ENCODE peak calls at places on chromosomes 7 and 10, in four cellular contexts. K is gastrocnemius medialis, B is choroid plexus epithelial cell, P is astrocyte of the spinal cord. S is an unnamed sample.

GRCh38 chr7:106166651-106167342 is 54.7 kb upstream of the SYPL1 start:
- DNase-seq in K (no peak), B (peak; percentile 92), P (peak; percentile 78), S (no peak)

GRCh38 chr7:116142850-116143249 is 67.5 kb upstream of the TES start:
- DNase-seq in K (no peak), B (no peak), P (no peak), S (no peak)

GRCh38 chr7:79876769-79877362 is 257.8 kb upstream of the GNAI1 start:
- DNase-seq in K (no peak), B (peak; percentile 98), P (peak; percentile 92), S (no peak)

GRCh38 chr10:51035344-51035743 is 38.9 kb upstream of the PRKG1 start:
- DNase-seq in K (no peak), B (no peak), P (no peak), S (no peak)

GRCh38 chr7:66815976-66816375 is 75.4 kb downstream of the RABGEF1 start:
- DNase-seq in K (no peak), B (no peak), P (no peak), S (peak; percentile 74)

GRCh38 chr10:36608251-36608650 is 517.1 kb upstream of the ANKRD30A start:
- DNase-seq in K (no peak), B (peak; percentile 70), P (peak; percentile 73), S (no peak)

GRCh38 chr7:122298618-122299017 is 5.9 kb downstream of the FEZF1 start:
- DNase-seq in K (no peak), B (no peak), P (no peak), S (no peak)

GRCh38 chr10:18144928-18145327 is 4.7 kb downstream of the CACNB2 start:
- DNase-seq in K (no peak), B (peak; percentile 60), P (no peak), S (no peak)

GRCh38 chr10:57891201-57892006 is 376.3 kb downstream of the IPMK start:
- DNase-seq in K (no peak), B (no peak), P (no peak), S (no peak)

GRCh38 chr7:146090023-146090645 is 26.5 kb upstream of the CNTNAP2 start:
- DNase-seq in K (no peak), B (peak; percentile 74), P (peak; percentile 23), S (no peak)

GRCh38 chr7:45580053-45580872 is 6.1 kb downstream of the ADCY1 start:
- DNase-seq in K (no peak), B (peak; percentile 9), P (no peak), S (no peak)

GRCh38 chr7:158595068-158595467 is 7.4 kb upstream of the PTPRN2 start:
- DNase-seq in K (no peak), B (peak; percentile 18), P (no peak), S (no peak)

GRCh38 chr10:124588736-124589451 is 127.3 kb downstream of the LHPP start:
- DNase-seq in K (peak; percentile 82), B (peak; percentile 16), P (no peak), S (no peak)

GRCh38 chr7:77837275-77837674 is 38.7 kb downstream of the PHTF2 start:
- DNase-seq in K (no peak), B (no peak), P (no peak), S (no peak)

GRCh38 chr10:106216085-106216484 is 948.4 kb downstream of the SORCS1 start:
- DNase-seq in K (no peak), B (no peak), P (no peak), S (no peak)

GRCh38 chr10:21417172-21417712 is 108.2 kb downstream of the SKIDA1 start:
- DNase-seq in K (no peak), B (no peak), P (no peak), S (peak; percentile 53)

GRCh38 chr7:103100348-103100747 is 25.4 kb downstream of the ARMC10 start:
- DNase-seq in K (no peak), B (no peak), P (no peak), S (no peak)

GRCh38 chr7:116232920-116233319 is 22.6 kb downstream of the TES start:
- DNase-seq in K (no peak), B (no peak), P (no peak), S (no peak)

GRCh38 chr10:5589963-5590511 is 65.3 kb downstream of the CALML3 start:
- DNase-seq in K (no peak), B (peak; percentile 58), P (peak; percentile 77), S (no peak)

GRCh38 chr7:91034459-91035368 is 229.5 kb upstream of the FZD1 start:
- DNase-seq in K (peak; percentile 34), B (peak; percentile 78), P (peak; percentile 68), S (no peak)

GRCh38 chr10:115117301-115117700 is 24.1 kb downstream of the ATRNL1 start:
- DNase-seq in K (no peak), B (no peak), P (no peak), S (no peak)

GRCh38 chr10:47090903-47091302 is 179.7 kb downstream of the PTPN20 start:
- DNase-seq in K (no peak), B (peak; percentile 53), P (peak; percentile 13), S (peak; percentile 29)

GRCh38 chr10:122655524-122656307 is 43.9 kb downstream of the C10orf120 start:
- DNase-seq in K (no peak), B (no peak), P (no peak), S (peak; percentile 73)

GRCh38 chr10:131560166-131560565 is 248.6 kb upstream of the TCERG1L start:
- DNase-seq in K (no peak), B (no peak), P (no peak), S (no peak)

GRCh38 chr10:50625663-50626062 is 1.9 kb upstream of the SGMS1 start:
- DNase-seq in K (no peak), B (peak; percentile 43), P (peak; percentile 18), S (no peak)

GRCh38 chr10:6030940-6031339 is 31.2 kb downstream of the IL2RA start:
- DNase-seq in K (no peak), B (no peak), P (no peak), S (no peak)

GRCh38 chr10:61617586-61617985 is 45.1 kb upstream of the CABCOCO1 start:
- DNase-seq in K (no peak), B (no peak), P (no peak), S (no peak)

GRCh38 chr7:45686441-45687184 is 112.4 kb downstream of the ADCY1 start:
- DNase-seq in K (no peak), B (no peak), P (no peak), S (peak; percentile 7)

GRCh38 chr7:30743371-30744074 is 8.4 kb upstream of the INMT start:
- DNase-seq in K (no peak), B (peak; percentile 75), P (no peak), S (no peak)

GRCh38 chr7:98266840-98267239 is 14.6 kb upstream of the BRI3 start:
- DNase-seq in K (no peak), B (peak; percentile 45), P (peak; percentile 23), S (no peak)

GRCh38 chr10:16828731-16829175 is 11.5 kb upstream of the RSU1 start:
- DNase-seq in K (no peak), B (peak; percentile 81), P (peak; percentile 87), S (no peak)

GRCh38 chr10:62992145-62992721 is 140.9 kb upstream of the NRBF2 start:
- DNase-seq in K (no peak), B (peak; percentile 19), P (peak; percentile 48), S (peak; percentile 30)

GRCh38 chr7:17422966-17423365 is 124.5 kb downstream of the AHR start:
- DNase-seq in K (no peak), B (peak; percentile 35), P (peak; percentile 83), S (no peak)
- H3K4me3 ChIP-seq in K (no peak overlapping the region), B (no peak overlapping the region), P (no peak overlapping the region), S (no peak overlapping the region)

GRCh38 chr10:8331896-8332729 is 277.6 kb downstream of the GATA3 start:
- DNase-seq in K (peak; percentile 15), B (peak; percentile 33), P (peak; percentile 79), S (peak; percentile 36)
- H3K4me3 ChIP-seq in K (peak overlapping the region; percentile 10), B (no peak overlapping the region), P (peak overlapping the region; percentile 22), S (no peak overlapping the region)

GRCh38 chr10:78782441-78782840 is 286.3 kb upstream of the ZMIZ1 start:
- DNase-seq in K (no peak), B (no peak), P (no peak), S (peak; percentile 76)
- H3K4me3 ChIP-seq in K (no peak overlapping the region), B (no peak overlapping the region), P (no peak overlapping the region), S (no peak overlapping the region)

GRCh38 chr10:75397571-75397921 is 4.0 kb downstream of the ZNF503 start:
- DNase-seq in K (no peak), B (no peak), P (peak; percentile 41), S (no peak)
- H3K4me3 ChIP-seq in K (no peak overlapping the region), B (peak overlapping the region; percentile 46), P (peak overlapping the region; percentile 99), S (no peak overlapping the region)

DNA sequence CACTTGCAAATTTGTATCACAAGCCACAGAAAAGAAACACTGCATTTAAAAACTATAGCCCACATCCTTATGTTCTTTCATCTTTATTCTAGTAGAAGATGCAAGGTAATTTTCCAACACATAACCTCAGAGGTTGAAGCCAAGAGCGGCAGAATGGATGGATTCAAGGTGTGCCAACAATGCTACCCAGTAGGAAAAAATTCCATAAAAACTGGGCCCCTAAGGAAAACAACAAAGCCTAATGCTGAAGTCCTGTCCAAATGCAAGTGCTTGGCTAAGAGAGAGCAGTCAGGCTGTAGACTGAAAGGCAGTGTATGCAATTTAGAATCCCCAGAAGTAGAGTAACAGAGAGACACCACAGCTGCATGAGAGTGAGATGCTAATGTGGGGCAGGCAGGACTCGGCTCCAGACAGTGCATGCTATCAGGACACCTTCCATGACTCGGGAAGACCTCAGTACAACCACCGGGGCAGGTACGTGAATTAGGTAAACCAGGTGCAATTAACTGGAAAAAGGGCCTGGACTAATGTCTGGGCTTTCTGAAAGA is 124.5 kb downstream of the ZFAND4 start:
- DNase-seq in K (no peak), B (no peak), P (no peak), S (no peak)
- H3K4me3 ChIP-seq in K (no peak overlapping the region), B (no peak overlapping the region), P (no peak overlapping the region), S (no peak overlapping the region)

DNA sequence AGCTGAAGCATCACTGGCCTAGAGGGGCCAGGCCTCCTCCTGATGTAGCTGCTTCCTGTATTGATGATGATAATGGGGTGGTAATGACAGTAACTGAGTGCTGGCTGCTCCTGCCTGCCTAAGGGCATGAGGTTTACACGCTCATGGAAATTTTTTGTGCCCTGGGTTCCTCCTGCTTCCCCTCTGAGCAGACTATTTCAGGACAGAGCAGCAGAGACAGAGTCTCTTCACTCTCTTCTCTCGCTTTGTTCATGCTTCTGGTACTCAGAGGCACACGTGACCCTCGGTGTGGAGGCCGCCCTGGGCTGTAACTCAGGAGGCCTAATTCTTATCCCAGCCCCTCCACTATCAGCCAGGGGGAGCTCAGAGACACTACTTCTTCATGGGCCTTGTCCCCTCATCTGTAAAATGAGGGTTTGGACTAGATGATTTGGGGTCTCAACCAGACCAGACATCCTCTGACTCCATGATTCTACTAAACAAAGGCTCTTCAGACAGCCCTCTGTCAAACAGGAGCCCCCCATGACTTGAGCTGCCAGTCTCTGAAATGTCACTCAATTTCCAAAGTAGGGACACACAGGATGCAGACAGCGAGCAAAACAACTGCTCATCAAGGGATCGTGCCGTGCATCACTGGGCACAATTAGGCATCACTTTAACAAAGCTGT is 27.7 kb downstream of the LRRC20 start:
- DNase-seq in K (no peak), B (no peak), P (no peak), S (no peak)
- H3K4me3 ChIP-seq in K (no peak overlapping the region), B (no peak overlapping the region), P (no peak overlapping the region), S (no peak overlapping the region)